ENCODE peak calls at places on chromosomes 7 and 10, in four cellular contexts. One of them, this sample, is unnamed.

GRCh38 chr10:63885159-63885558 is 364.0 kb downstream of the REEP3 start:
- DNase-seq in H9: no peak
- DNase-seq in H1: no peak
- DNase-seq in mesenchymal stem cell: no peak
- DNase-seq in this sample: no peak

GRCh38 chr10:42367532-42368230 is 270.7 kb downstream of the ZNF33B start:
- DNase-seq in H1: no peak
- DNase-seq in mesenchymal stem cell: no peak
- DNase-seq in H9: no peak
- DNase-seq in this sample: peak

GRCh38 chr10:59748834-59749233 is 4.4 kb downstream of the MRLN start:
- DNase-seq in H1: no peak
- DNase-seq in mesenchymal stem cell: no peak
- DNase-seq in H9: no peak
- DNase-seq in this sample: no peak

GRCh38 chr10:112115781-112116385 is 67.7 kb downstream of the GPAM start:
- DNase-seq in mesenchymal stem cell: peak
- DNase-seq in H9: peak
- DNase-seq in H1: peak
- DNase-seq in this sample: peak

GRCh38 chr10:50972591-50972990 is 87.2 kb upstream of the A1CF start:
- DNase-seq in H9: no peak
- DNase-seq in H1: no peak
- DNase-seq in mesenchymal stem cell: no peak
- DNase-seq in this sample: no peak

GRCh38 chr7:65438593-65438992 is 64.9 kb downstream of the ZNF92 start:
- DNase-seq in mesenchymal stem cell: peak
- DNase-seq in H9: no peak
- DNase-seq in H1: no peak
- DNase-seq in this sample: peak

GRCh38 chr10:62818426-62819011 is 2.4 kb upstream of the EGR2 start:
- DNase-seq in H9: peak
- DNase-seq in H1: peak
- DNase-seq in mesenchymal stem cell: no peak
- DNase-seq in this sample: no peak

GRCh38 chr10:3192856-3193635 is 20.5 kb upstream of the PITRM1 start:
- DNase-seq in H1: peak
- DNase-seq in mesenchymal stem cell: peak
- DNase-seq in H9: no peak
- DNase-seq in this sample: peak

GRCh38 chr7:86407291-86407690 is 236.4 kb upstream of the GRM3 start:
- DNase-seq in H1: no peak
- DNase-seq in H9: no peak
- DNase-seq in mesenchymal stem cell: no peak
- DNase-seq in this sample: no peak

GRCh38 chr10:44618910-44619309 is 234.0 kb upstream of the CXCL12 start:
- DNase-seq in H1: no peak
- DNase-seq in mesenchymal stem cell: no peak
- DNase-seq in H9: no peak
- DNase-seq in this sample: no peak

GRCh38 chr7:90977056-90977455 is 287.2 kb upstream of the FZD1 start:
- DNase-seq in H1: no peak
- DNase-seq in H9: no peak
- DNase-seq in mesenchymal stem cell: no peak
- DNase-seq in this sample: no peak

GRCh38 chr10:70762441-70763177 is 22.6 kb downstream of the TBATA start:
- DNase-seq in H9: no peak
- DNase-seq in H1: no peak
- DNase-seq in mesenchymal stem cell: no peak
- DNase-seq in this sample: no peak

GRCh38 chr7:10237306-10237705 is 736.4 kb upstream of the PHF14 start:
- DNase-seq in H1: no peak
- DNase-seq in mesenchymal stem cell: peak
- DNase-seq in H9: no peak
- DNase-seq in this sample: no peak

GRCh38 chr10:123287594-123288247 is 133.5 kb downstream of the BUB3 start:
- DNase-seq in H9: no peak
- DNase-seq in H1: peak
- DNase-seq in mesenchymal stem cell: no peak
- DNase-seq in this sample: peak

GRCh38 chr7:90766814-90767564 is 170.9 kb downstream of the CDK14 start:
- DNase-seq in mesenchymal stem cell: peak
- DNase-seq in H1: no peak
- DNase-seq in H9: no peak
- DNase-seq in this sample: peak

GRCh38 chr10:86823565-86823964 is 67.1 kb downstream of the BMPR1A start:
- DNase-seq in mesenchymal stem cell: no peak
- DNase-seq in H9: no peak
- DNase-seq in H1: no peak
- DNase-seq in this sample: no peak

GRCh38 chr10:61063035-61063434 is 119.0 kb upstream of the RHOBTB1 start:
- DNase-seq in mesenchymal stem cell: no peak
- DNase-seq in H9: no peak
- DNase-seq in H1: no peak
- DNase-seq in this sample: no peak

GRCh38 chr10:32005050-32005449 is 51.2 kb downstream of the KIF5B start:
- DNase-seq in H1: peak
- DNase-seq in H9: peak
- DNase-seq in mesenchymal stem cell: peak
- DNase-seq in this sample: peak

GRCh38 chr10:131880016-131880590 is 20.7 kb upstream of the PPP2R2D start:
- DNase-seq in mesenchymal stem cell: no peak
- DNase-seq in H9: peak
- DNase-seq in H1: no peak
- DNase-seq in this sample: no peak

GRCh38 chr10:131881104-131881880 is 19.5 kb upstream of the PPP2R2D start:
- DNase-seq in mesenchymal stem cell: no peak
- DNase-seq in H1: no peak
- DNase-seq in H9: peak
- DNase-seq in this sample: no peak

GRCh38 chr10:131885391-131886165 is 15.2 kb upstream of the PPP2R2D start:
- DNase-seq in mesenchymal stem cell: peak
- DNase-seq in H9: peak
- DNase-seq in H1: peak
- DNase-seq in this sample: peak

GRCh38 chr10:131882151-131882550 is 18.7 kb upstream of the PPP2R2D start:
- DNase-seq in H1: no peak
- DNase-seq in H9: peak
- DNase-seq in mesenchymal stem cell: no peak
- DNase-seq in this sample: no peak

DNA sequence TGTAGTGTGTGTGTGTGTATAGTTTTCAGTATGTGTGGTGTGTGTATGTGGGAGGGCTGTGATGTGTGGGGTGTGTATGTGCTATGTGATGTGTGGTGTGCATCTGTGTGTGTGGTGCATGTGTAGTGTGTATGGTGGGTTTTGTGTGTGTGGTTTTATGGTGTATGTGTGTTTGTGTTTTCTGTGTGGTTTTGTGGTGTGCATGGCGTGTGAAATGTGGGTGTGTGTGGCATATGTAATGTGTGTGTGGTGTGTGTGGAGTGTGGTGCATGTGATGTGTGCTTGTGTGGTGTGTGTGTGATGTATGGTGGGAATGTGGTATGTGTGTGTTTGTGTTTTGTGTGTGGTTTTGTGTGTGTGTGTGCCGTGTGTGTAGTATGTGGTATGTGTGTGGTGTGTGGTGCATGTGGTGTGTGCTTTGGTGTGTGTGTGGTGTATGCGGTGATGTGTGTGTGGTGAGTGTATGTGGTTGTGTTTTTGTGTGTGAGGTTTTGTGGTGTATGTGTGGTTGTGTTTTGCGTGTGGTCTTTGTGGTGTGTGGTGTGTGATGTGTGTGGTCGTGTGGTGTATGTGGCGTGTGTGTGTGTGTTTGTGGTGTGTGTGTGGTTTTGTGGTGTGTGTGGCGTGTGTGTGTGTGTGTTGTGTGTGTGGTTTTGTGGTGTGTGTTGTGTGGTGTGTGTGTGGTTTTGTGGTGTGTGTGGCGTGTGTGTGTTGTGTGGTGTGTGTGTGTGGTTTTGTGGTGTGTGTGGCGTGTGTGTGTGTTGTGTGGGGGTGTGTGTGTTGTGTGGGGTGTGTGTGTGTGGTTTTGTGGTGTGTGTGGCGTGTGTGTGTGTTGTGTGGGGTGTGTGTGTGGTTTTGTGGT is 18.0 kb upstream of the PPP2R2D start:
- DNase-seq in mesenchymal stem cell: no peak
- DNase-seq in H9: peak
- DNase-seq in H1: no peak
- DNase-seq in this sample: no peak
- H3K23ac ChIP-seq in mesenchymal stem cell: no peak
- H3K23ac ChIP-seq in H9: no peak
- H3K23ac ChIP-seq in H1: no peak
- H3K23ac ChIP-seq in this sample: no peak

GRCh38 chr7:133124974-133125373 is 43.1 kb upstream of the CHCHD3 start:
- DNase-seq in H1: no peak
- DNase-seq in mesenchymal stem cell: no peak
- DNase-seq in H9: no peak
- DNase-seq in this sample: no peak

GRCh38 chr7:133126422-133126821 is 44.5 kb upstream of the CHCHD3 start:
- DNase-seq in H9: no peak
- DNase-seq in mesenchymal stem cell: no peak
- DNase-seq in H1: no peak
- DNase-seq in this sample: no peak

GRCh38 chr7:133117432-133117831 is 35.5 kb upstream of the CHCHD3 start:
- DNase-seq in H9: no peak
- DNase-seq in mesenchymal stem cell: no peak
- DNase-seq in H1: no peak
- DNase-seq in this sample: no peak

GRCh38 chr7:133119067-133119466 is 37.2 kb upstream of the CHCHD3 start:
- DNase-seq in H9: no peak
- DNase-seq in mesenchymal stem cell: no peak
- DNase-seq in H1: no peak
- DNase-seq in this sample: no peak

DNA sequence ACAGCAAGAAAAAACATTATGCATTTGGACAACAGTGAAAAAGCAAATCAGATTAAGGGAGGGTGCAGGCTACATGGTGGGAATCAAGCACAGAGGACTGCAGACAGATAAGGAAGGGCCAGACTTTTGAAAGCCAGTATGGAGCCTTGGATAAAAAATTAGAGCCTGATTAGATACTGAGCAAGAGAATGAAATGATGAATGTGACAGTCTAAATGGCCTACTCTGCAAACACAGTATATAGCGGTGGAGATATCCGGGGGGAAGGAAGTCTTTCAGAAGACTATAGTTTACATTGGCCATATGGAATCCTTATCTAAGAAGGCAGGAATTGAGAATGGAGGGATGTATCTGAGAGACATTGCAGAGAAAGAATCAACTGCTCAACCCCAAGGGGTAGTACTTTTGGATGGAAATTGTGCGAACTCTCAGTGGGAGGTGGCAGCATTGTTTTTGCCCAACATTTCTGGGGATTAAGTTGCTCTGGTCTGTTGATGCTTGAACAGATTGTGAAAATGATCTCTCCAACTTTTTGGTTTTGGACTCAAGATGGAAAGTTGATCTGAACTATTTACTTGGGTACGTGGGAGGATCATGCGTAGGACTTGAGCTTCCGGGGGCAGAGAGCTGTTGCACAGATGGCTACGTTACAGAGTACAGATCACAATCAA is 39.4 kb upstream of the CHCHD3 start:
- DNase-seq in H9: no peak
- DNase-seq in H1: no peak
- DNase-seq in mesenchymal stem cell: no peak
- DNase-seq in this sample: no peak
- H3K23ac ChIP-seq in H9: no peak
- H3K23ac ChIP-seq in H1: no peak
- H3K23ac ChIP-seq in mesenchymal stem cell: no peak
- H3K23ac ChIP-seq in this sample: no peak

GRCh38 chr7:135929692-135930091 is 47.5 kb downstream of the MTPN start:
- DNase-seq in H9: no peak
- DNase-seq in H1: no peak
- DNase-seq in mesenchymal stem cell: peak
- DNase-seq in this sample: no peak
- H3K23ac ChIP-seq in H9: no peak
- H3K23ac ChIP-seq in H1: no peak
- H3K23ac ChIP-seq in mesenchymal stem cell: no peak
- H3K23ac ChIP-seq in this sample: no peak

GRCh38 chr10:103897241-103897774 is 20.7 kb downstream of the STN1 start:
- DNase-seq in H9: no peak
- DNase-seq in H1: no peak
- DNase-seq in mesenchymal stem cell: no peak
- DNase-seq in this sample: no peak
- H3K23ac ChIP-seq in H9: no peak
- H3K23ac ChIP-seq in H1: no peak
- H3K23ac ChIP-seq in mesenchymal stem cell: no peak
- H3K23ac ChIP-seq in this sample: no peak

GRCh38 chr7:122301858-122302745 is 2.4 kb downstream of the FEZF1 start:
- DNase-seq in mesenchymal stem cell: no peak
- DNase-seq in H9: peak
- DNase-seq in H1: peak
- DNase-seq in this sample: no peak
- H3K23ac ChIP-seq in mesenchymal stem cell: peak
- H3K23ac ChIP-seq in H9: no peak
- H3K23ac ChIP-seq in H1: no peak
- H3K23ac ChIP-seq in this sample: no peak

DNA sequence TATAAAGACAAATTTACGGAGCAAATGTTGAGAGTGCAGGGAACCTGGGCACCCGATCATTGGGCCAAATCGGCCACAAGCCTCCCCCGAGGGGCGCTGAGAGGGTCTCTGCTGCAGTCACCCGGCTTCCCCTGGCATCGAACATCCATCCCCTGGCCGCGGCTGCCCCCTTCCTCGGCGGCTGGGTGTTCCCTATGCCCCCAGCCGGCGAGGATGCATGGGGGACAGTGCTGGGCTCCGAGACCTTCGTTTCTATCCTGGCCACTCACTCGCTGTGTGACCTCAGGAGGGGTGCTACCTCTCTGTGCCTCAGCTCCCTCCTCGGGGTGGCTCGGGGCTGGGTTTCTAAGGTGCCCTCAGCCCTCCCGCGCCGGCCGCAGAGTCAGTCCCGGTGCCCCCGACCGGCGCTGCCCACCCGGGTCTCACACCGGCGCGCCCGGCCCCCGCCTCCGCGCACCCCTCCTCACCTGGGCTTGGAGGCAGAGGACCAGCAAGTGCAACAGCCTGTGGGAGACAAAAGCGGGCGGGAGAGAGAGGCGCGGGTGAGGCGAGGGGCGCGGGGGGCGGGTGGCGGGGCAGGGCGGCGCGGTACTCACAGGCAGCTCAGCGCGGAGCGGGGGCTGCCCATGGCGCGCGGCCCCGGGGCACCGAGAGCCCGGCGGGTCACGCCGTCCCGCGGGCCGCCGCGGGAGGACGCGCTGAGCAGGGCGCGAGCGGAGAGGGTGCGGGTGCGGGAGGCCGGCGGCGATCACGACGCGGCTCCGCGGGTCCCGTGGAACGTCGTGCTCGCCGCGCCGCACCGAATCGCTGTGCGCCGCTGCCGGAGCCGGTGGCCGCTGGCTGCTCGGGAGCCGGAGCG is at the start of gene FGF8:
- DNase-seq in mesenchymal stem cell: no peak
- DNase-seq in H9: no peak
- DNase-seq in H1: peak
- DNase-seq in this sample: no peak
- H3K23ac ChIP-seq in mesenchymal stem cell: no peak
- H3K23ac ChIP-seq in H9: no peak
- H3K23ac ChIP-seq in H1: no peak
- H3K23ac ChIP-seq in this sample: no peak